ENCODE peak calls at places on chromosome 10, in ten cellular contexts. P is GM12891, G is upper lobe of left lung, U is spleen, X is GM23338, V is sigmoid colon, Q is GM12892, T is Panc1, O is breast epithelium, Z is K562. D is an unnamed sample.

GRCh38 chr10:85225311-85225710 is 896.9 kb downstream of the CCSER2 start:
- DNase-seq in P (no peak), G (no peak), U (no peak), X (no peak), V (no peak), Q (no peak), T (no peak), O (no peak), Z (no peak), D (no peak)

GRCh38 chr10:58998924-58999713 is 177.3 kb upstream of the PHYHIPL start:
- DNase-seq in P (no peak), G (no peak), U (no peak), X (no peak), V (peak), Q (no peak), T (no peak), O (peak), Z (no peak), D (peak)

GRCh38 chr10:78552261-78552811 is 516.4 kb upstream of the ZMIZ1 start:
- DNase-seq in P (no peak), G (no peak), U (no peak), X (no peak), V (peak), Q (no peak), T (no peak), O (no peak), Z (no peak), D (peak)

GRCh38 chr10:58996866-58997265 is 179.6 kb upstream of the PHYHIPL start:
- DNase-seq in P (no peak), G (no peak), U (no peak), X (no peak), V (no peak), Q (no peak), T (no peak), O (no peak), Z (no peak), D (no peak)

GRCh38 chr10:11547111-11547625 is 64.3 kb downstream of the USP6NL start:
- DNase-seq in P (no peak), G (no peak), U (no peak), X (no peak), V (no peak), Q (no peak), T (no peak), O (no peak), Z (no peak), D (no peak)

GRCh38 chr10:59905066-59905734 is 1.2 kb downstream of the CCDC6 start:
- DNase-seq in P (peak), G (no peak), U (peak), X (peak), V (peak), Q (peak), T (no peak), O (peak), Z (no peak), D (peak)

GRCh38 chr10:15295540-15296325 is 75.4 kb downstream of the FAM171A1 start:
- DNase-seq in P (no peak), G (no peak), U (no peak), X (no peak), V (no peak), Q (no peak), T (no peak), O (no peak), Z (no peak), D (no peak)

GRCh38 chr10:3500408-3500856 is 284.6 kb downstream of the KLF6 start:
- DNase-seq in P (no peak), G (no peak), U (no peak), X (peak), V (peak), Q (no peak), T (no peak), O (no peak), Z (no peak), D (peak)

GRCh38 chr10:369441-370221 is 234.4 kb downstream of the ZMYND11 start:
- DNase-seq in P (no peak), G (no peak), U (peak), X (no peak), V (peak), Q (no peak), T (no peak), O (no peak), Z (no peak), D (no peak)

GRCh38 chr10:46091080-46091833 is 45.2 kb upstream of the MSMB start:
- DNase-seq in P (no peak), G (peak), U (peak), X (no peak), V (no peak), Q (no peak), T (no peak), O (no peak), Z (no peak), D (no peak)

GRCh38 chr10:23331567-23332290 is 12.9 kb downstream of the C10orf67 start:
- DNase-seq in P (no peak), G (no peak), U (no peak), X (no peak), V (no peak), Q (no peak), T (peak), O (no peak), Z (no peak), D (no peak)

GRCh38 chr10:45444976-45445898 is 71.2 kb downstream of the ALOX5 start:
- DNase-seq in P (no peak), G (no peak), U (no peak), X (no peak), V (no peak), Q (no peak), T (no peak), O (no peak), Z (no peak), D (peak)

GRCh38 chr10:79344502-79345195 is 2.6 kb upstream of the PPIF start:
- DNase-seq in P (no peak), G (no peak), U (no peak), X (no peak), V (no peak), Q (no peak), T (no peak), O (no peak), Z (no peak), D (no peak)

GRCh38 chr10:99854860-99855259 is 72.4 kb downstream of the ABCC2 start:
- DNase-seq in P (no peak), G (no peak), U (no peak), X (peak), V (peak), Q (no peak), T (no peak), O (no peak), Z (peak), D (no peak)

GRCh38 chr10:111087968-111088505 is 11.2 kb downstream of the ADRA2A start:
- DNase-seq in P (no peak), G (no peak), U (no peak), X (no peak), V (no peak), Q (no peak), T (no peak), O (no peak), Z (no peak), D (no peak)

GRCh38 chr10:7150349-7150748 is 260.5 kb downstream of the SFMBT2 start:
- DNase-seq in P (no peak), G (no peak), U (no peak), X (no peak), V (no peak), Q (no peak), T (no peak), O (no peak), Z (no peak), D (no peak)

GRCh38 chr10:101816375-101816773 is 1.9 kb downstream of the OGA start:
- DNase-seq in P (no peak), G (no peak), U (no peak), X (no peak), V (no peak), Q (no peak), T (no peak), O (no peak), Z (no peak), D (no peak)

GRCh38 chr10:5619366-5620211 is 46.8 kb downstream of the ASB13 start:
- DNase-seq in P (no peak), G (no peak), U (peak), X (no peak), V (no peak), Q (no peak), T (no peak), O (no peak), Z (no peak), D (no peak)

GRCh38 chr10:60853672-60854071 is 75.4 kb downstream of the CDK1 start:
- DNase-seq in P (no peak), G (no peak), U (no peak), X (no peak), V (no peak), Q (no peak), T (no peak), O (no peak), Z (no peak), D (no peak)

GRCh38 chr10:32005050-32005449 is 51.2 kb downstream of the KIF5B start:
- DNase-seq in P (no peak), G (no peak), U (no peak), X (peak), V (no peak), Q (no peak), T (peak), O (no peak), Z (peak), D (peak)

GRCh38 chr10:85319826-85320225 is 991.4 kb downstream of the CCSER2 start:
- DNase-seq in P (no peak), G (no peak), U (no peak), X (no peak), V (no peak), Q (no peak), T (no peak), O (no peak), Z (no peak), D (no peak)

GRCh38 chr10:12350167-12350872 is 973 bp downstream of the CAMK1D start:
- DNase-seq in P (peak), G (peak), U (peak), X (peak), V (peak), Q (no peak), T (no peak), O (no peak), Z (no peak), D (peak)

GRCh38 chr10:80739963-80740715 is 202.4 kb downstream of the SH2D4B start:
- DNase-seq in P (no peak), G (no peak), U (no peak), X (peak), V (no peak), Q (no peak), T (no peak), O (no peak), Z (peak), D (no peak)

GRCh38 chr10:112562803-112563663 is 116.0 kb downstream of the VTI1A start:
- DNase-seq in P (no peak), G (no peak), U (no peak), X (no peak), V (no peak), Q (no peak), T (no peak), O (no peak), Z (no peak), D (no peak)

GRCh38 chr10:79310911-79311573 is 36.2 kb upstream of the PPIF start:
- DNase-seq in P (no peak), G (no peak), U (peak), X (no peak), V (no peak), Q (no peak), T (no peak), O (no peak), Z (no peak), D (no peak)

GRCh38 chr10:111303887-111304286 is 227.1 kb downstream of the ADRA2A start:
- DNase-seq in P (no peak), G (no peak), U (no peak), X (no peak), V (no peak), Q (no peak), T (no peak), O (no peak), Z (no peak), D (no peak)

GRCh38 chr10:33005322-33006282 is 47.6 kb upstream of the ITGB1 start:
- DNase-seq in P (no peak), G (peak), U (peak), X (peak), V (peak), Q (no peak), T (peak), O (peak), Z (peak), D (peak)

GRCh38 chr10:128463991-128464755 is 337.9 kb upstream of the MKI67 start:
- DNase-seq in P (no peak), G (no peak), U (peak), X (peak), V (peak), Q (no peak), T (peak), O (peak), Z (no peak), D (peak)

GRCh38 chr10:110163841-110164240 is 43.6 kb upstream of the MXI1 start:
- DNase-seq in P (no peak), G (no peak), U (no peak), X (no peak), V (no peak), Q (no peak), T (no peak), O (no peak), Z (no peak), D (no peak)

GRCh38 chr10:4661572-4662255 is 164.3 kb upstream of the AKR1E2 start:
- DNase-seq in P (no peak), G (peak), U (peak), X (no peak), V (peak), Q (no peak), T (no peak), O (no peak), Z (no peak), D (peak)

GRCh38 chr10:31507427-31507826 is 188.4 kb downstream of the ZEB1 start:
- DNase-seq in P (no peak), G (no peak), U (no peak), X (no peak), V (no peak), Q (no peak), T (no peak), O (no peak), Z (no peak), D (no peak)

GRCh38 chr10:86373251-86373650 is 6.7 kb upstream of the GRID1 start:
- DNase-seq in P (no peak), G (no peak), U (no peak), X (no peak), V (peak), Q (no peak), T (no peak), O (no peak), Z (no peak), D (no peak)

GRCh38 chr10:78627254-78627795 is 441.4 kb upstream of the ZMIZ1 start:
- DNase-seq in P (no peak), G (no peak), U (no peak), X (no peak), V (no peak), Q (no peak), T (no peak), O (no peak), Z (no peak), D (no peak)

GRCh38 chr10:3128379-3129130 is 44.0 kb downstream of the PITRM1 start:
- DNase-seq in P (no peak), G (no peak), U (no peak), X (no peak), V (no peak), Q (no peak), T (no peak), O (no peak), Z (no peak), D (no peak)

GRCh38 chr10:26485150-26485941 is 47.2 kb downstream of the APBB1IP start:
- DNase-seq in P (no peak), G (no peak), U (no peak), X (no peak), V (no peak), Q (no peak), T (no peak), O (no peak), Z (no peak), D (no peak)

GRCh38 chr10:60649485-60650271 is 128.6 kb upstream of the CDK1 start:
- DNase-seq in P (no peak), G (no peak), U (no peak), X (no peak), V (no peak), Q (no peak), T (no peak), O (no peak), Z (no peak), D (peak)

GRCh38 chr10:49037187-49037586 is 78.1 kb downstream of the VSTM4 start:
- DNase-seq in P (no peak), G (no peak), U (no peak), X (no peak), V (no peak), Q (no peak), T (no peak), O (no peak), Z (peak), D (no peak)

GRCh38 chr10:49360271-49361177 is 35.4 kb downstream of the DRGX start:
- DNase-seq in P (no peak), G (no peak), U (no peak), X (peak), V (peak), Q (no peak), T (no peak), O (no peak), Z (no peak), D (no peak)

GRCh38 chr10:119370972-119371703 is 163.8 kb downstream of the GRK5 start:
- DNase-seq in P (no peak), G (peak), U (peak), X (no peak), V (peak), Q (no peak), T (no peak), O (peak), Z (no peak), D (no peak)
- TF ChIP-seq POLR2AphosphoS5 in P (no peak), G (peak), U (peak), X (no peak), V (no peak), Q (no peak), T (no peak), O (peak), Z (no peak), D (no peak)

DNA sequence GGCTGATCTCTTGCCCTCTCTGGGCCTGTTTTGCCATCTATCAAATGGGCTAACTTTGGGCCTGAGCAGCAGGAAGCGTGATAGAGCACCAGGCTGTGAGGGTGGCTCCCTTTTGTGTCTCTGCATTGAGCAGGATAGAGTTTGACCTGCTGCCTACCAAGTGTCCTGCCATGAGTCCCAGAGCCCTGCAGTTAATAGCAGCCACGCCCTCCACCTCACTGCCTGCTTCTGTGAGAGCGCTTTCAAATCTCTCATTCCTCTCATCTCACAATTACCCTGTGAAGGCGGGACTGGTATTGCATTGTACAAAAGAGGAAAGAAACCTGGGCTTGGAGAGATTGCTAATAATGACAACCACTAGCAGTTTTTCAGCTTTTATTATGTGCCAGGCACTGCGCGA is 39.8 kb downstream of the UNC5B start:
- DNase-seq in P (no peak), G (no peak), U (no peak), X (no peak), V (no peak), Q (no peak), T (no peak), O (no peak), Z (no peak), D (no peak)
- TF ChIP-seq POLR2AphosphoS5 in P (no peak), G (no peak), U (no peak), X (no peak), V (no peak), Q (no peak), T (no peak), O (no peak), Z (no peak), D (no peak)

GRCh38 chr10:95789928-95790327 is 34.0 kb downstream of the ENTPD1 start:
- DNase-seq in P (no peak), G (no peak), U (no peak), X (no peak), V (no peak), Q (no peak), T (no peak), O (no peak), Z (no peak), D (no peak)
- TF ChIP-seq POLR2AphosphoS5 in P (no peak), G (no peak), U (no peak), X (no peak), V (no peak), Q (no peak), T (no peak), O (no peak), Z (no peak), D (no peak)

GRCh38 chr10:43160067-43160918 is 22.0 kb downstream of the CSGALNACT2 start:
- DNase-seq in P (no peak), G (no peak), U (no peak), X (no peak), V (no peak), Q (no peak), T (no peak), O (no peak), Z (no peak), D (no peak)
- TF ChIP-seq POLR2AphosphoS5 in P (no peak), G (no peak), U (no peak), X (no peak), V (no peak), Q (no peak), T (no peak), O (no peak), Z (no peak), D (no peak)

DNA sequence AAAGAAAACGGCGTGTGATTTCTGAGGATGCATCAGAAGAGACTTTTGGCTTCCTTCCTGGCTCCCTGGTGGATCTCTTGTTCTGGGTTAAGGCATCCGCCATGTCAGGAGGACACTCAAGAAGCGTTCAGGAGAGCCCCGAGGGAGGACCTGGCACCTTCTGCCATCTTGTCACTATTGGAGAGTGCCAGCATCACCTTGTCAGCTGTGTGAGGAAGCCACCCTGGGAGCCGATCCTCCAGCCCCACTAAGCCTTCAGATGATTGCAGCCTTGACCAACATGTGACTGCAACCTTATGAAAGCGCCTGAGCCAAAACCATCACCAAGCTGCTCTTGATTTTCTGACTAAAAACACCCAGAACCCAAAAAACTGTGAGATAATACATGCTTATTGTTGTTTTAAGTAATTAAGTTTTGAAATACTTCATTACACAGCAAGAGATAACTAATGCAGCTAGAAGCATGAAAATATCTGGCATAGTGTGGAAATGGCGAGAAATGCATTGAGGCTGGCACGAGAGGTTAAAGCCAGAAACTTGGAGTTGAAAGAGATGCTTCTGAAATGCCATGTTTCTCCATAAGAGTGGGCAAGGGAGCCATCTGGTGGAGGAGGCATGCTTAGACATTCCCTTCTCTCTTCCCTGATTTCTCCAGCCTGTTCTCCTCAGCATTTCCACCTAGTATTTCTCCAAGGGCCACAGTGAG is 5.4 kb upstream of the ZFYVE27 start:
- DNase-seq in P (no peak), G (no peak), U (no peak), X (peak), V (peak), Q (no peak), T (peak), O (peak), Z (peak), D (peak)
- TF ChIP-seq POLR2AphosphoS5 in P (no peak), G (no peak), U (no peak), X (no peak), V (no peak), Q (no peak), T (no peak), O (peak), Z (no peak), D (peak)

GRCh38 chr10:30439931-30440330 is 5.9 kb downstream of the MAP3K8 start:
- DNase-seq in P (no peak), G (no peak), U (no peak), X (no peak), V (no peak), Q (no peak), T (no peak), O (no peak), Z (no peak), D (no peak)

GRCh38 chr10:30438016-30438850 is 4.2 kb downstream of the MAP3K8 start:
- DNase-seq in P (no peak), G (no peak), U (no peak), X (no peak), V (no peak), Q (no peak), T (no peak), O (no peak), Z (peak), D (no peak)

GRCh38 chr10:30445716-30446115 is 11.7 kb downstream of the MAP3K8 start:
- DNase-seq in P (no peak), G (no peak), U (no peak), X (no peak), V (no peak), Q (no peak), T (no peak), O (no peak), Z (no peak), D (no peak)

GRCh38 chr10:30443049-30443448 is 9.1 kb downstream of the MAP3K8 start:
- DNase-seq in P (no peak), G (no peak), U (no peak), X (no peak), V (no peak), Q (no peak), T (no peak), O (no peak), Z (no peak), D (no peak)

GRCh38 chr10:30441974-30442606 is 8.1 kb downstream of the MAP3K8 start:
- DNase-seq in P (no peak), G (no peak), U (no peak), X (no peak), V (no peak), Q (no peak), T (no peak), O (no peak), Z (no peak), D (no peak)
- TF ChIP-seq POLR2AphosphoS5 in P (peak), G (no peak), U (no peak), X (no peak), V (peak), Q (peak), T (no peak), O (no peak), Z (no peak), D (no peak)

GRCh38 chr10:121994429-121994881 is 5.5 kb downstream of the TACC2 start:
- DNase-seq in P (no peak), G (no peak), U (no peak), X (peak), V (peak), Q (no peak), T (no peak), O (peak), Z (no peak), D (peak)
- TF ChIP-seq POLR2AphosphoS5 in P (no peak), G (no peak), U (no peak), X (no peak), V (peak), Q (no peak), T (no peak), O (no peak), Z (no peak), D (peak)

D was measured in prostate gland.